ENCODE peak calls at places on chromosomes 6 and 20, in four cellular contexts. W is cardiac muscle cell, R is ascending aorta, B is spleen. X is an unnamed sample.
A peak's percentile ranks its signal among the peaks of the same experiment; 100 is the strongest.

GRCh38 chr6:99241905-99242534 is 107.5 kb downstream of the FAXC start:
- DNase-seq in W (peak; percentile 26), R (no peak), B (no peak), X (no peak)

GRCh38 chr6:32173051-32173727 is 2.7 kb downstream of the AGPAT1 start:
- DNase-seq in R (no peak), W (no peak), B (no peak), X (no peak)

GRCh38 chr20:5349448-5349847 is 32.7 kb upstream of the PROKR2 start:
- DNase-seq in B (no peak), R (no peak), W (no peak), X (no peak)

GRCh38 chr6:31321005-31321707 is 35.8 kb downstream of the HLA-B start:
- DNase-seq in R (no peak), W (no peak), B (no peak), X (no peak)

GRCh38 chr6:79170915-79171314 is 63.6 kb downstream of the HMGN3 start:
- DNase-seq in W (peak; percentile 64), R (no peak), B (no peak), X (no peak)

GRCh38 chr6:13311155-13311554 is 17.2 kb downstream of the TBC1D7 start:
- DNase-seq in W (no peak), R (no peak), B (no peak), X (no peak)

GRCh38 chr6:42704937-42705374 is 17.4 kb downstream of the PRPH2 start:
- DNase-seq in B (no peak), W (no peak), R (no peak), X (no peak)

GRCh38 chr6:70474751-70475150 is 61.4 kb downstream of the FAM135A start:
- DNase-seq in W (no peak), R (no peak), B (no peak), X (no peak)

GRCh38 chr6:49269190-49269589 is 193.9 kb downstream of the MMUT start:
- DNase-seq in R (no peak), B (no peak), W (no peak), X (no peak)

GRCh38 chr6:38570750-38571149 is 69.0 kb downstream of the BTBD9 start:
- DNase-seq in R (no peak), B (no peak), W (peak; percentile 33), X (no peak)

GRCh38 chr20:50052952-50053789 is 59.8 kb downstream of the UBE2V1 start:
- DNase-seq in W (no peak), R (no peak), B (no peak), X (no peak)

GRCh38 chr20:2101057-2101934 is at the start of gene STK35:
- DNase-seq in R (no peak), W (no peak), B (no peak), X (peak; percentile 80)

GRCh38 chr20:2103454-2104153 is 2.0 kb downstream of the STK35 start:
- DNase-seq in B (no peak), W (peak; percentile 8), R (no peak), X (no peak)

GRCh38 chr20:2101935-2102584 is 433 bp downstream of the STK35 start:
- DNase-seq in R (peak; percentile 68), W (peak; percentile 96), B (peak; percentile 97), X (peak; percentile 94)

GRCh38 chr20:2104236-2104635 is 2.6 kb downstream of the STK35 start:
- DNase-seq in W (no peak), R (no peak), B (no peak), X (no peak)

DNA sequence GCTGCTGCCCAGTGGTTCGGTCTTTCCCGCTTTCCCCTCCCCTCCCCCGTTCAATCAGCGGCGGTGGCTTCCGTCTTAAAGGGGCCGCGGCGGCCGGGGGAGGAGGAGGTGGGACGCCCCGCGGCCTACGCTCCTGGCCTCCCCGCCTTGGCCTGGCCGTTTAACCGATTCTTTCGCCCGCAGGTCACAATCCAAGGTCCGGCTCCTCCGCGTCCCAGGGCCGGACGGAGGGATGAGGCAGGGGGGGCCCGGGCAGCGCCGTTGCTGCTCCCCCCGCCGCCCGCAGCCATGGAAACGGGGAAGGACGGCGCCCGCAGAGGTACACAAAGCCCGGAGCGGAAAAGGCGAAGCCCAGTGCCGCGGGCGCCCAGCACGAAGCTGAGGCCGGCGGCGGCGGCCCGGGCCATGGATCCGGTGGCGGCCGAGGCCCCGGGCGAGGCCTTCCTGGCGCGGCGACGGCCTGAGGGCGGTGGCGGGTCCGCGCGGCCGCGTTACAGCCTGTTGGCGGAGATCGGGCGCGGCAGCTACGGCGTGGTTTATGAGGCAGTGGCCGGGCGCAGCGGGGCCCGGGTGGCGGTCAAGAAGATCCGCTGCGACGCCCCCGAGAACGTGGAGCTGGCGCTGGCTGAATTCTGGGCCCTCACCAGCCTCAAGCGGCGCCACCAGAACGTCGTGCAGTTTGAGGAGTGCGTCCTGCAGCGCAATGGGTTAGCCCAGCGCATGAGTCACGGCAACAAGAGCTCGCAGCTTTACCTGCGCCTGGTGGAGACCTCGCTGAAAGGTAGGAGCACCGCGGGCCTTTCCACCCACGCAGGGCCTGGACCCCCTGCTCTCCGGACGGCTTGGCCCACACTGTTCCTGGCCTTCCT is 1.2 kb downstream of the STK35 start:
- DNase-seq in B (peak; percentile 97), R (peak; percentile 37), W (peak; percentile 93), X (peak; percentile 85)
- TF ChIP-seq CTCF in B (peak; percentile 0), R (no peak), W (no peak), X (no peak)

GRCh38 chr20:36384022-36384619 is 78.0 kb downstream of the DLGAP4 start:
- DNase-seq in R (no peak), W (peak; percentile 43), B (no peak), X (no peak)

GRCh38 chr20:36377348-36378326 is 71.5 kb downstream of the DLGAP4 start:
- DNase-seq in W (no peak), R (no peak), B (no peak), X (no peak)

GRCh38 chr20:36374995-36375394 is 68.9 kb downstream of the DLGAP4 start:
- DNase-seq in B (no peak), R (no peak), W (no peak), X (no peak)

GRCh38 chr20:36373089-36373488 is 67.0 kb downstream of the DLGAP4 start:
- DNase-seq in W (no peak), B (no peak), R (no peak), X (no peak)

GRCh38 chr20:36378686-36379085 is 72.5 kb downstream of the DLGAP4 start:
- DNase-seq in W (no peak), R (no peak), B (no peak), X (no peak)
- H3K4me3 ChIP-seq in W (no peak overlapping the region), R (no peak overlapping the region), B (no peak overlapping the region), X (no peak overlapping the region)

DNA sequence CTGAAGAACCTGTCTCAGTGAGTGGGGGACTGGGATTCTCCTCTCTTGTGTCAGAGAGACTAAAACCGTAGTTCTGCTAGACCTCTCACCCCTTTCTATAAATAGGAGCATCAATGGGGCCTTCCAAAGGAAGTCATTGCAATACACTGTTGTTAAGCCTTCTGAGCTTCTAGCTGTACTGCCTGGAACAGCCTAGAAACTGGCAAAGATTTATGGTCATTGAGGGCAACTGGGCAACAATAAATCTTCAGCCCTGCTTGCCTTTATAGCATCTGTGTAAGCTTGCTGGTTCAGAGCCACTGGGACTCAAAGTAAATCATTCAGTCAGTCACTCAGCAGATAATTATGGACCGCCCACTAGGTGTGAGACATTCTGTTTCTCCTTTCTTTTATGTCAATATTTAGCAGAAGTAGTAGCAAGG is 53.2 kb downstream of the PPP1R14C start:
- DNase-seq in W (no peak), R (no peak), B (no peak), X (no peak)
- H3K27ac ChIP-seq in W (peak overlapping the region; percentile 65), R (no peak overlapping the region), B (no peak overlapping the region), X (peak overlapping the region; percentile 25)

DNA sequence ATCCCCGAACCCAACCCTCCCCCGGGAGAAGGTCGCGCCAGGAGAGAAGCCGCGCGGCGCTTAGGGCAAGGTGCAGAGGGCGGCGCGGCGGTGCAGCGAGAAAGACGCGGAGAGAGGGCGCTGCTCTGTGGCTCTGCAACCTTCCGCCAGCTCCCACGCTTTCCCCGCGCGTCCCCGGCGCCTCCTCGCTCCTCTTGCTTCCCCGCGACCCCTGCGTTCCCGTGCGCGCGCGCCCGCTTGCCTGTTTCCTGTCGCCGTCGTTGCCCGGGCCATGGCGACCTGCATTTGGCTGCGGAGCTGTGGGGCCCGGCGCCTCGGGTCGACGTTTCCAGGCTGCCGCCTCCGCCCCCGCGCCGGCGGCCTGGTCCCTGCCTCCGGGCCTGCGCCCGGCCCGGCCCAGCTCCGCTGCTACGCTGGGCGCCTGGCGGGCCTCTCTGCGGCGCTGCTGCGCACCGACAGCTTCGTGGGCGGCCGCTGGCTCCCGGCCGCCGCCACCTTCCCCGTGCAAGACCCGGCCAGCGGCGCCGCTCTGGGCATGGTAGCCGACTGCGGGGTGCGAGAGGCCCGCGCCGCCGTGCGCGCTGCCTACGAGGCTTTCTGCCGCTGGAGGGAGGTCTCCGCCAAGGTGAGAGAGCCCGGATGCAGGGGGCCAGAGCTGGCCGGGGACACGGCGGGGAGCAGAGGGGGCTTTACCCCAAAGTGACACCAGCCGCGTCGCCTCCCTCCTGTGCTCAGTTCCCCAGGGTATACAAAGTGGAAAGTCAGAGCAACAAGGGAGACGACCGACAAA is at the start of gene ALDH5A1:
- DNase-seq in R (no peak), B (peak; percentile 95), W (peak; percentile 74), X (no peak)
- TF ChIP-seq CTCF in R (peak; percentile 40), B (no peak), W (peak; percentile 24), X (peak; percentile 45)

GRCh38 chr20:9156529-9157280 is 87.8 kb downstream of the PLCB4 start:
- DNase-seq in B (no peak), W (no peak), R (no peak), X (no peak)

GRCh38 chr20:9160341-9160740 is 91.5 kb downstream of the PLCB4 start:
- DNase-seq in W (no peak), R (no peak), B (no peak), X (no peak)

GRCh38 chr20:9163995-9164394 is 95.1 kb downstream of the PLCB4 start:
- DNase-seq in B (no peak), R (no peak), W (no peak), X (no peak)

GRCh38 chr20:9160760-9161159 is 91.9 kb downstream of the PLCB4 start:
- DNase-seq in B (no peak), W (no peak), R (no peak), X (no peak)

DNA sequence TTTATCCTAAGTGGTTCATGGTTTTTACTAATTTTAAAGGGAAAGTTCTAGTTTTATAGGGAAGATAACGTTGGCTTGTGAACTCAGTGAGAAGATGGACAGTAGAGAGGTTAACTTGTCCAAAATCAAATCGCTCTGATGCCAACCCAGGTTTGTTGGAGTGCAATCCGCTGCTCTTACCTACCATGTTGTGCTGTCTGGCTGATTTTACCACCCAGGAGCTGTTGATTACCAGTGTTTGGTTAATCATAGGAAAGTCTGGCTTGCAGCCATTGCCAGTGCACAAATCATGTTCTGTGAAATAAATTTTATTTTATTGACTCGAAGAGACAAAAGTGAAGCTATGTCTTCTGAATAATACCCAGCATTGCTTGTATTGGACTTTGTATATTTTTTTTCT is 92.4 kb downstream of the PLCB4 start:
- DNase-seq in B (no peak), R (no peak), W (no peak), X (no peak)
- H3K4me3 ChIP-seq in B (no peak overlapping the region), R (no peak overlapping the region), W (no peak overlapping the region), X (no peak overlapping the region)

X was measured in RWPE2.